ENCODE peak calls at places on chromosome 3, in six cellular contexts. One of them, this sample, is unnamed. For H3K36me3, the result is how much of the 10 kb centered on the place peaks cover.

GRCh38 chr3:165919284-165919683 is 82.1 kb upstream of the BCHE start:
- DNase-seq in IMR-90: no peak
- DNase-seq in H1: no peak
- DNase-seq in neuronal stem cell: no peak
- DNase-seq in mesendoderm: no peak
- DNase-seq in mesenchymal stem cell: peak
- DNase-seq in this sample: no peak

GRCh38 chr3:134143828-134144390 is 106.8 kb downstream of the RYK start:
- DNase-seq in mesenchymal stem cell: peak
- DNase-seq in H1: no peak
- DNase-seq in neuronal stem cell: no peak
- DNase-seq in mesendoderm: no peak
- DNase-seq in IMR-90: no peak
- DNase-seq in this sample: no peak

GRCh38 chr3:181265750-181266333 is 276.3 kb upstream of the DNAJC19 start:
- DNase-seq in IMR-90: no peak
- DNase-seq in mesenchymal stem cell: no peak
- DNase-seq in neuronal stem cell: no peak
- DNase-seq in H1: no peak
- DNase-seq in mesendoderm: no peak
- DNase-seq in this sample: no peak

GRCh38 chr3:151328298-151329036 is 882 bp downstream of the P2RY13 start:
- DNase-seq in IMR-90: no peak
- DNase-seq in neuronal stem cell: no peak
- DNase-seq in mesendoderm: no peak
- DNase-seq in H1: no peak
- DNase-seq in mesenchymal stem cell: no peak
- DNase-seq in this sample: no peak

GRCh38 chr3:71583569-71584215 is at the start of gene FOXP1:
- DNase-seq in IMR-90: peak
- DNase-seq in H1: peak
- DNase-seq in mesenchymal stem cell: peak
- DNase-seq in mesendoderm: peak
- DNase-seq in neuronal stem cell: peak
- DNase-seq in this sample: peak

GRCh38 chr3:190302209-190302885 is 19.9 kb downstream of the CLDN1 start:
- DNase-seq in mesenchymal stem cell: no peak
- DNase-seq in H1: no peak
- DNase-seq in IMR-90: no peak
- DNase-seq in mesendoderm: no peak
- DNase-seq in neuronal stem cell: no peak
- DNase-seq in this sample: peak

GRCh38 chr3:54631507-54632280 is 296.2 kb downstream of the LRTM1 start:
- DNase-seq in mesendoderm: no peak
- DNase-seq in mesenchymal stem cell: no peak
- DNase-seq in neuronal stem cell: no peak
- DNase-seq in IMR-90: no peak
- DNase-seq in H1: no peak
- DNase-seq in this sample: no peak

GRCh38 chr3:46914849-46915248 is 37.3 kb downstream of the PTH1R start:
- DNase-seq in mesendoderm: no peak
- DNase-seq in IMR-90: no peak
- DNase-seq in neuronal stem cell: no peak
- DNase-seq in H1: no peak
- DNase-seq in mesenchymal stem cell: no peak
- DNase-seq in this sample: no peak

GRCh38 chr3:173241727-173242126 is 100.7 kb upstream of the SPATA16 start:
- DNase-seq in neuronal stem cell: no peak
- DNase-seq in mesendoderm: no peak
- DNase-seq in mesenchymal stem cell: no peak
- DNase-seq in H1: no peak
- DNase-seq in IMR-90: no peak
- DNase-seq in this sample: no peak

GRCh38 chr3:112815981-112816380 is 30.7 kb downstream of the CD200R1L start:
- DNase-seq in mesenchymal stem cell: peak
- DNase-seq in neuronal stem cell: no peak
- DNase-seq in mesendoderm: no peak
- DNase-seq in H1: no peak
- DNase-seq in IMR-90: peak
- DNase-seq in this sample: no peak

GRCh38 chr3:138941259-138941885 is 5.6 kb downstream of the FOXL2 start:
- DNase-seq in mesenchymal stem cell: peak
- DNase-seq in neuronal stem cell: peak
- DNase-seq in mesendoderm: peak
- DNase-seq in IMR-90: peak
- DNase-seq in H1: peak
- DNase-seq in this sample: peak

GRCh38 chr3:5058463-5058862 is 63.6 kb upstream of the ARL8B start:
- DNase-seq in IMR-90: peak
- DNase-seq in mesendoderm: no peak
- DNase-seq in mesenchymal stem cell: peak
- DNase-seq in neuronal stem cell: no peak
- DNase-seq in H1: no peak
- DNase-seq in this sample: no peak

GRCh38 chr3:46472056-46472455 is 7.4 kb upstream of the LTF start:
- DNase-seq in mesenchymal stem cell: no peak
- DNase-seq in neuronal stem cell: no peak
- DNase-seq in H1: no peak
- DNase-seq in mesendoderm: no peak
- DNase-seq in IMR-90: no peak
- DNase-seq in this sample: no peak

GRCh38 chr3:16474304-16474703 is 39.2 kb downstream of the RFTN1 start:
- DNase-seq in neuronal stem cell: no peak
- DNase-seq in mesenchymal stem cell: peak
- DNase-seq in mesendoderm: no peak
- DNase-seq in H1: no peak
- DNase-seq in IMR-90: peak
- DNase-seq in this sample: no peak

GRCh38 chr3:179868715-179869114 is 168.0 kb downstream of the PEX5L start:
- DNase-seq in IMR-90: no peak
- DNase-seq in mesendoderm: no peak
- DNase-seq in H1: no peak
- DNase-seq in mesenchymal stem cell: no peak
- DNase-seq in neuronal stem cell: no peak
- DNase-seq in this sample: no peak

GRCh38 chr3:159252772-159253384 is 451.0 kb downstream of the MFSD1 start:
- DNase-seq in neuronal stem cell: peak
- DNase-seq in IMR-90: peak
- DNase-seq in mesenchymal stem cell: peak
- DNase-seq in mesendoderm: peak
- DNase-seq in H1: no peak
- DNase-seq in this sample: no peak

GRCh38 chr3:143654906-143655305 is 193.4 kb downstream of the SLC9A9 start:
- DNase-seq in H1: no peak
- DNase-seq in mesenchymal stem cell: no peak
- DNase-seq in neuronal stem cell: no peak
- DNase-seq in mesendoderm: no peak
- DNase-seq in IMR-90: no peak
- DNase-seq in this sample: no peak

GRCh38 chr3:70740872-70741271 is 428.4 kb upstream of the MDFIC2 start:
- DNase-seq in IMR-90: no peak
- DNase-seq in mesendoderm: no peak
- DNase-seq in mesenchymal stem cell: no peak
- DNase-seq in neuronal stem cell: no peak
- DNase-seq in H1: no peak
- DNase-seq in this sample: no peak

GRCh38 chr3:167913218-167913902 is 177.8 kb downstream of the SERPINI1 start:
- DNase-seq in mesendoderm: peak
- DNase-seq in IMR-90: peak
- DNase-seq in neuronal stem cell: no peak
- DNase-seq in H1: no peak
- DNase-seq in mesenchymal stem cell: peak
- DNase-seq in this sample: no peak

GRCh38 chr3:194404365-194405140 is 5.5 kb upstream of the GP5 start:
- DNase-seq in neuronal stem cell: no peak
- DNase-seq in mesendoderm: no peak
- DNase-seq in H1: no peak
- DNase-seq in mesenchymal stem cell: peak
- DNase-seq in IMR-90: peak
- DNase-seq in this sample: peak

GRCh38 chr3:46393554-46394434 is 13.1 kb downstream of the CCR5AS start:
- DNase-seq in neuronal stem cell: no peak
- DNase-seq in mesendoderm: peak
- DNase-seq in mesenchymal stem cell: no peak
- DNase-seq in IMR-90: peak
- DNase-seq in H1: no peak
- DNase-seq in this sample: peak

GRCh38 chr3:98805571-98805970 is 42.4 kb downstream of the ST3GAL6 start:
- DNase-seq in H1: no peak
- DNase-seq in mesendoderm: no peak
- DNase-seq in neuronal stem cell: no peak
- DNase-seq in mesenchymal stem cell: no peak
- DNase-seq in IMR-90: no peak
- DNase-seq in this sample: peak
- H3K36me3 ChIP-seq in H1: under half
- H3K36me3 ChIP-seq in mesendoderm: under half
- H3K36me3 ChIP-seq in neuronal stem cell: half or more
- H3K36me3 ChIP-seq in mesenchymal stem cell: half or more
- H3K36me3 ChIP-seq in IMR-90: under half
- H3K36me3 ChIP-seq in this sample: under half

GRCh38 chr3:196643761-196644160 is 4.3 kb downstream of the NRROS start:
- DNase-seq in H1: no peak
- DNase-seq in mesendoderm: no peak
- DNase-seq in mesenchymal stem cell: no peak
- DNase-seq in IMR-90: no peak
- DNase-seq in neuronal stem cell: no peak
- DNase-seq in this sample: no peak

GRCh38 chr3:196645091-196645490 is 5.6 kb downstream of the NRROS start:
- DNase-seq in IMR-90: no peak
- DNase-seq in mesendoderm: no peak
- DNase-seq in H1: no peak
- DNase-seq in neuronal stem cell: no peak
- DNase-seq in mesenchymal stem cell: no peak
- DNase-seq in this sample: no peak

GRCh38 chr3:196646736-196647216 is 7.3 kb downstream of the NRROS start:
- DNase-seq in mesendoderm: no peak
- DNase-seq in mesenchymal stem cell: no peak
- DNase-seq in neuronal stem cell: no peak
- DNase-seq in H1: no peak
- DNase-seq in IMR-90: no peak
- DNase-seq in this sample: no peak

GRCh38 chr3:196648856-196649255 is 9.4 kb downstream of the NRROS start:
- DNase-seq in neuronal stem cell: no peak
- DNase-seq in mesendoderm: no peak
- DNase-seq in IMR-90: no peak
- DNase-seq in mesenchymal stem cell: peak
- DNase-seq in H1: no peak
- DNase-seq in this sample: no peak

GRCh38 chr3:196645917-196646735 is 6.6 kb downstream of the NRROS start:
- DNase-seq in H1: no peak
- DNase-seq in neuronal stem cell: no peak
- DNase-seq in mesendoderm: no peak
- DNase-seq in IMR-90: no peak
- DNase-seq in mesenchymal stem cell: no peak
- DNase-seq in this sample: no peak
- H2AK5ac ChIP-seq in H1: peak
- H2AK5ac ChIP-seq in neuronal stem cell: peak
- H2AK5ac ChIP-seq in mesendoderm: no peak
- H2AK5ac ChIP-seq in IMR-90: no peak
- H2AK5ac ChIP-seq in mesenchymal stem cell: no peak
- H2AK5ac ChIP-seq in this sample: no peak

DNA sequence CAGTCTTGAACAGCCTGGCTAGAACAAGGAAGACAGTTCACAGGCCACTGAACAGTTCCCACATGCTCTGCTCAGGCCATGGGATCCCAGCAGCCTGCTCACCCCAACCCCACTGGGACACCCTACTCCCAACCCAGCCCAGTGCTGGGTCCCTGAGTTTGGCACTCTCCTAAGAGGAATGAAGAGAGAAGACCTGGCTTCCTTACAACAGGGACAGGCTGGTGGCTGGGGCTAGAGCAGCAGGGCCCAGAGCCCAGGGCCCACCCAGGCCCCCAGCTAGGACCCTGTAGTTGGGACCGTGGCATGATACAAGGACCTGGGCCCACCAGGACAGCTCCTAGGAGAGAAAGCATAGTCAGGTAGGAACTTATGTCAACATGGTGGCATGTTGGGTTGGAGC is 43.4 kb downstream of the SEMA3G start:
- DNase-seq in mesenchymal stem cell: no peak
- DNase-seq in mesendoderm: no peak
- DNase-seq in H1: no peak
- DNase-seq in neuronal stem cell: no peak
- DNase-seq in IMR-90: no peak
- DNase-seq in this sample: no peak
- H3K36me3 ChIP-seq in mesenchymal stem cell: half or more
- H3K36me3 ChIP-seq in mesendoderm: under half
- H3K36me3 ChIP-seq in H1: under half
- H3K36me3 ChIP-seq in neuronal stem cell: half or more
- H3K36me3 ChIP-seq in IMR-90: half or more
- H3K36me3 ChIP-seq in this sample: half or more

GRCh38 chr3:146131616-146132410 is 29.2 kb downstream of the PLOD2 start:
- DNase-seq in IMR-90: peak
- DNase-seq in mesenchymal stem cell: peak
- DNase-seq in H1: no peak
- DNase-seq in mesendoderm: no peak
- DNase-seq in neuronal stem cell: no peak
- DNase-seq in this sample: peak

GRCh38 chr3:146136647-146137046 is 24.3 kb downstream of the PLOD2 start:
- DNase-seq in mesendoderm: no peak
- DNase-seq in mesenchymal stem cell: no peak
- DNase-seq in H1: no peak
- DNase-seq in neuronal stem cell: no peak
- DNase-seq in IMR-90: no peak
- DNase-seq in this sample: no peak

GRCh38 chr3:146134348-146135117 is 26.5 kb downstream of the PLOD2 start:
- DNase-seq in IMR-90: peak
- DNase-seq in H1: no peak
- DNase-seq in mesenchymal stem cell: no peak
- DNase-seq in mesendoderm: peak
- DNase-seq in neuronal stem cell: no peak
- DNase-seq in this sample: no peak

GRCh38 chr3:146130881-146131371 is 30.1 kb downstream of the PLOD2 start:
- DNase-seq in H1: no peak
- DNase-seq in mesenchymal stem cell: peak
- DNase-seq in IMR-90: peak
- DNase-seq in mesendoderm: no peak
- DNase-seq in neuronal stem cell: no peak
- DNase-seq in this sample: no peak

DNA sequence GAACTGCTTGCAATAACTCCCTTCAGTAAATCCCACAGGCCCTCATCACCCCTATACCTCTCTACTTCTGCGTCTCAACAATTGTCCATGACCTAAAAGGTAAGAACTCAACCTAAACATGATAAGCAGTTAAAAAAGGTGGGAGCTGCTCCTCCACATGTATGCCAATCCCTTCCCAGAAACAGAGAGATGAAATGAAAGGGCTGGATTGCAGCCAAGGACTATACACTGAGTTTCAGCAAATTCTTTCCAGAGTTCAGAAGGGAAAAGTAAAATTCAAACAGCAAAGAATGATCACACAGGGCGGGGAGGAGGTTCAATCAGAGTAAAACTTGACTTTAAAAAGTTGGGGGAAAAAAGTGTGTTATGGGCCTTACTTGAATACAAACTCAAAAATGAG is 27.5 kb downstream of the PLOD2 start:
- DNase-seq in neuronal stem cell: no peak
- DNase-seq in H1: no peak
- DNase-seq in mesenchymal stem cell: no peak
- DNase-seq in IMR-90: peak
- DNase-seq in mesendoderm: no peak
- DNase-seq in this sample: peak
- H2AK5ac ChIP-seq in neuronal stem cell: no peak
- H2AK5ac ChIP-seq in H1: no peak
- H2AK5ac ChIP-seq in mesenchymal stem cell: no peak
- H2AK5ac ChIP-seq in IMR-90: peak
- H2AK5ac ChIP-seq in mesendoderm: no peak
- H2AK5ac ChIP-seq in this sample: no peak